ENCODE peak calls at places on chromosomes 5 and 9, in eight cellular contexts. H, R, F, T, C, L, K and N are unnamed samples.

GRCh38 chr9:3244963-3245653 is 280.7 kb downstream of the RFX3 start:
- ATAC-seq in H (no peak), R (no peak), F (no peak), T (no peak), C (no peak), L (peak), K (no peak), N (no peak)

GRCh38 chr5:115472601-115473000 is 72.0 kb downstream of the FEM1C start:
- ATAC-seq in H (no peak), R (no peak), F (no peak), T (peak), C (no peak), L (peak), K (peak), N (no peak)

GRCh38 chr9:133351908-133352634 is 4.1 kb downstream of the RPL7A start:
- ATAC-seq in H (peak), R (no peak), F (no peak), T (peak), C (peak), L (no peak), K (no peak), N (no peak)

GRCh38 chr5:14510880-14511279 is 70.7 kb upstream of the OTULINL start:
- ATAC-seq in H (no peak), R (no peak), F (no peak), T (no peak), C (no peak), L (no peak), K (no peak), N (no peak)

GRCh38 chr9:89523948-89524347 is 26.0 kb upstream of the SEMA4D start:
- ATAC-seq in H (no peak), R (peak), F (peak), T (no peak), C (no peak), L (no peak), K (no peak), N (no peak)

GRCh38 chr5:92653730-92654461 is 927.1 kb downstream of the NR2F1-AS1 start:
- ATAC-seq in H (no peak), R (peak), F (no peak), T (no peak), C (no peak), L (no peak), K (no peak), N (no peak)

GRCh38 chr5:115888027-115888426 is 46.3 kb downstream of the AP3S1 start:
- ATAC-seq in H (no peak), R (no peak), F (no peak), T (peak), C (no peak), L (no peak), K (no peak), N (no peak)

GRCh38 chr5:15637886-15638285 is 137.9 kb downstream of the FBXL7 start:
- ATAC-seq in H (no peak), R (no peak), F (no peak), T (no peak), C (no peak), L (no peak), K (peak), N (no peak)

GRCh38 chr9:114968710-114969109 is 38.3 kb upstream of the TNFSF8 start:
- ATAC-seq in H (peak), R (no peak), F (peak), T (peak), C (no peak), L (no peak), K (no peak), N (no peak)

GRCh38 chr5:177361418-177362101 is 3.8 kb downstream of the RGS14 start:
- ATAC-seq in H (no peak), R (no peak), F (no peak), T (no peak), C (no peak), L (peak), K (peak), N (no peak)

GRCh38 chr5:10453564-10453963 is 11.9 kb downstream of the ROPN1L start:
- ATAC-seq in H (no peak), R (peak), F (no peak), T (peak), C (no peak), L (peak), K (no peak), N (no peak)

GRCh38 chr9:36970007-36970888 is 63.8 kb downstream of the PAX5 start:
- ATAC-seq in H (peak), R (no peak), F (no peak), T (peak), C (peak), L (no peak), K (no peak), N (no peak)

GRCh38 chr5:134403951-134404350 is 7.7 kb downstream of the CDKN2AIPNL start:
- ATAC-seq in H (peak), R (no peak), F (no peak), T (peak), C (no peak), L (no peak), K (no peak), N (no peak)

GRCh38 chr5:79795764-79796398 is 106.2 kb downstream of the CMYA5 start:
- ATAC-seq in H (no peak), R (no peak), F (no peak), T (no peak), C (no peak), L (peak), K (peak), N (no peak)

GRCh38 chr5:4124201-4124852 is 528.7 kb downstream of the IRX1 start:
- ATAC-seq in H (no peak), R (no peak), F (no peak), T (no peak), C (no peak), L (no peak), K (no peak), N (no peak)

GRCh38 chr9:4796988-4797956 is 4.5 kb downstream of the RCL1 start:
- ATAC-seq in H (no peak), R (no peak), F (no peak), T (no peak), C (no peak), L (no peak), K (no peak), N (no peak)

GRCh38 chr5:134100283-134101011 is 14.0 kb upstream of the TCF7 start:
- ATAC-seq in H (peak), R (peak), F (peak), T (peak), C (peak), L (peak), K (no peak), N (no peak)

GRCh38 chr5:132467292-132467984 is 23.1 kb downstream of the IRF1 start:
- ATAC-seq in H (peak), R (no peak), F (no peak), T (no peak), C (no peak), L (peak), K (no peak), N (no peak)

GRCh38 chr9:98924971-98925820 is 18.5 kb upstream of the COL15A1 start:
- ATAC-seq in H (no peak), R (no peak), F (no peak), T (no peak), C (no peak), L (peak), K (peak), N (no peak)

GRCh38 chr9:650362-650761 is 191.1 kb upstream of the DMRT1 start:
- ATAC-seq in H (no peak), R (peak), F (no peak), T (no peak), C (no peak), L (peak), K (no peak), N (no peak)

GRCh38 chr9:130331573-130331972 is 66.0 kb downstream of the HMCN2 start:
- ATAC-seq in H (no peak), R (peak), F (no peak), T (no peak), C (peak), L (peak), K (peak), N (peak)

GRCh38 chr5:163338-163620 is 28.0 kb upstream of the LRRC14B start:
- ATAC-seq in H (no peak), R (no peak), F (no peak), T (no peak), C (no peak), L (no peak), K (no peak), N (no peak)

GRCh38 chr9:70060148-70060882 is 16.7 kb downstream of the MAMDC2 start:
- ATAC-seq in H (no peak), R (no peak), F (no peak), T (no peak), C (no peak), L (no peak), K (no peak), N (no peak)

GRCh38 chr5:17966636-17967402 is 332.6 kb downstream of the TAF11L14 start:
- ATAC-seq in H (peak), R (no peak), F (no peak), T (peak), C (no peak), L (no peak), K (no peak), N (no peak)

GRCh38 chr9:122133263-122133983 is 26.2 kb downstream of the NDUFA8 start:
- ATAC-seq in H (peak), R (no peak), F (no peak), T (no peak), C (no peak), L (no peak), K (no peak), N (peak)

GRCh38 chr5:33582417-33582816 is 141.7 kb downstream of the TARS1 start:
- ATAC-seq in H (no peak), R (no peak), F (no peak), T (no peak), C (no peak), L (no peak), K (no peak), N (no peak)

GRCh38 chr9:86134361-86134760 is 35.0 kb upstream of the GOLM1 start:
- ATAC-seq in H (no peak), R (no peak), F (no peak), T (no peak), C (no peak), L (no peak), K (no peak), N (no peak)

GRCh38 chr5:167918492-167919267 is 372.8 kb upstream of the WWC1 start:
- ATAC-seq in H (no peak), R (no peak), F (no peak), T (no peak), C (no peak), L (no peak), K (peak), N (no peak)

GRCh38 chr5:147446528-147446927 is 63.3 kb downstream of the DPYSL3 start:
- ATAC-seq in H (no peak), R (peak), F (no peak), T (no peak), C (no peak), L (peak), K (peak), N (peak)

GRCh38 chr9:136974834-136975535 is 2.3 kb upstream of the PTGDS start:
- ATAC-seq in H (peak), R (peak), F (no peak), T (peak), C (no peak), L (no peak), K (no peak), N (no peak)

GRCh38 chr5:107621089-107621488 is 49.6 kb downstream of the EFNA5 start:
- ATAC-seq in H (no peak), R (no peak), F (no peak), T (no peak), C (no peak), L (no peak), K (no peak), N (no peak)

GRCh38 chr5:43514471-43514815 is 505 bp downstream of the C5orf34 start:
- ATAC-seq in H (peak), R (peak), F (peak), T (peak), C (peak), L (peak), K (no peak), N (no peak)

GRCh38 chr9:98712987-98713386 is 4.3 kb upstream of the GABBR2 start:
- ATAC-seq in H (no peak), R (no peak), F (no peak), T (no peak), C (no peak), L (no peak), K (no peak), N (no peak)

GRCh38 chr9:113215142-113215541 is 5.9 kb downstream of the FKBP15 start:
- ATAC-seq in H (peak), R (no peak), F (peak), T (no peak), C (no peak), L (no peak), K (no peak), N (no peak)

GRCh38 chr5:67998709-67999251 is 216.8 kb upstream of the PIK3R1 start:
- ATAC-seq in H (peak), R (peak), F (no peak), T (no peak), C (peak), L (peak), K (peak), N (peak)

GRCh38 chr5:173474881-173475287 is 141.6 kb downstream of the BOD1 start:
- ATAC-seq in H (no peak), R (no peak), F (no peak), T (no peak), C (no peak), L (no peak), K (no peak), N (no peak)

GRCh38 chr5:149885512-149885911 is 59.1 kb downstream of the PDE6A start:
- ATAC-seq in H (no peak), R (peak), F (no peak), T (no peak), C (no peak), L (no peak), K (no peak), N (no peak)

GRCh38 chr5:6510132-6510531 is 61.5 kb downstream of the UBE2QL1 start:
- ATAC-seq in H (no peak), R (no peak), F (no peak), T (no peak), C (no peak), L (no peak), K (no peak), N (no peak)